ENCODE peak calls at places on chromosomes 6 and 20, in seven cellular contexts. D is GM23338, T is fibroblast of the aortic adventitia, B is brain microvascular endothelial cell, A is left ventricle myocardium inferior, K is lung, F is neural progenitor cell. X is an unnamed sample.

GRCh38 chr6:108127826-108128225 is 38.0 kb upstream of the NR2E1 start:
- DNase-seq in D (no peak), T (no peak), B (peak), A (no peak), K (no peak), F (no peak), X (no peak)

GRCh38 chr20:18719426-18719825 is 94.2 kb upstream of the SCP2D1 start:
- DNase-seq in D (no peak), T (no peak), B (peak), A (no peak), K (no peak), F (no peak), X (peak)

GRCh38 chr6:11279213-11279780 is 46.8 kb upstream of the NEDD9 start:
- DNase-seq in D (no peak), T (no peak), B (no peak), A (no peak), K (no peak), F (no peak), X (no peak)

GRCh38 chr6:169172946-169173345 is 80.7 kb downstream of the THBS2 start:
- DNase-seq in D (no peak), T (peak), B (no peak), A (no peak), K (peak), F (no peak), X (no peak)

GRCh38 chr6:165811512-165811911 is 148.5 kb upstream of the PDE10A start:
- DNase-seq in D (no peak), T (no peak), B (no peak), A (no peak), K (no peak), F (no peak), X (no peak)

GRCh38 chr20:34311118-34312023 is 8.2 kb upstream of the AHCY start:
- DNase-seq in D (peak), T (no peak), B (no peak), A (no peak), K (no peak), F (peak), X (no peak)

GRCh38 chr6:111982681-111983080 is 71.2 kb upstream of the CCN6 start:
- DNase-seq in D (no peak), T (no peak), B (no peak), A (no peak), K (no peak), F (no peak), X (no peak)

GRCh38 chr6:165698868-165699267 is 35.8 kb upstream of the PDE10A start:
- DNase-seq in D (no peak), T (no peak), B (no peak), A (no peak), K (no peak), F (no peak), X (no peak)

GRCh38 chr20:39312107-39312506 is 350.0 kb downstream of the DHX35 start:
- DNase-seq in D (no peak), T (no peak), B (no peak), A (no peak), K (no peak), F (no peak), X (no peak)

GRCh38 chr6:63430985-63431519 is 111.3 kb upstream of the LGSN start:
- DNase-seq in D (no peak), T (no peak), B (no peak), A (no peak), K (no peak), F (no peak), X (no peak)

GRCh38 chr20:45368221-45368980 is 5.4 kb downstream of the SYS1 start:
- DNase-seq in D (no peak), T (no peak), B (no peak), A (no peak), K (no peak), F (no peak), X (no peak)

GRCh38 chr6:42038811-42039408 is 11.4 kb upstream of the TAF8 start:
- DNase-seq in D (no peak), T (peak), B (no peak), A (no peak), K (no peak), F (no peak), X (no peak)

GRCh38 chr6:131116755-131117360 is 18.4 kb upstream of the AKAP7 start:
- DNase-seq in D (peak), T (peak), B (peak), A (no peak), K (no peak), F (peak), X (peak)

GRCh38 chr20:51424270-51425041 is 118.1 kb downstream of the NFATC2 start:
- DNase-seq in D (no peak), T (no peak), B (no peak), A (no peak), K (no peak), F (no peak), X (no peak)

GRCh38 chr20:50438986-50439407 is 71.2 kb upstream of the PTPN1 start:
- DNase-seq in D (no peak), T (peak), B (peak), A (no peak), K (no peak), F (no peak), X (no peak)

GRCh38 chr6:5082487-5083306 is 2.4 kb upstream of the PPP1R3G start:
- DNase-seq in D (no peak), T (peak), B (peak), A (no peak), K (no peak), F (no peak), X (no peak)

GRCh38 chr6:26553739-26554668 is 15.8 kb downstream of the HMGN4 start:
- DNase-seq in D (peak), T (peak), B (peak), A (peak), K (peak), F (peak), X (peak)

GRCh38 chr6:5726976-5727718 is 279.6 kb downstream of the NRN1 start:
- DNase-seq in D (peak), T (no peak), B (no peak), A (no peak), K (no peak), F (no peak), X (no peak)

GRCh38 chr6:138086573-138087196 is 20.5 kb downstream of the PERP start:
- DNase-seq in D (peak), T (no peak), B (peak), A (no peak), K (no peak), F (no peak), X (peak)

GRCh38 chr6:135314543-135314942 is 133.4 kb downstream of the MYB start:
- DNase-seq in D (peak), T (no peak), B (no peak), A (no peak), K (no peak), F (no peak), X (no peak)

GRCh38 chr6:133544419-133544818 is 303.3 kb downstream of the EYA4 start:
- DNase-seq in D (no peak), T (no peak), B (no peak), A (no peak), K (no peak), F (no peak), X (no peak)

GRCh38 chr6:165439928-165440554 is 130.6 kb upstream of the C6orf118 start:
- DNase-seq in D (peak), T (peak), B (no peak), A (no peak), K (no peak), F (peak), X (peak)

GRCh38 chr6:26520088-26520839 is 17.9 kb upstream of the HMGN4 start:
- DNase-seq in D (no peak), T (no peak), B (no peak), A (no peak), K (no peak), F (no peak), X (no peak)

GRCh38 chr6:52560462-52560861 is 16.4 kb downstream of the TRAM2 start:
- DNase-seq in D (no peak), T (no peak), B (peak), A (no peak), K (no peak), F (no peak), X (no peak)

GRCh38 chr6:42367353-42368011 is 84.2 kb downstream of the TRERF1 start:
- DNase-seq in D (no peak), T (no peak), B (no peak), A (no peak), K (peak), F (no peak), X (no peak)

GRCh38 chr6:12635813-12636212 is 80.8 kb upstream of the PHACTR1 start:
- DNase-seq in D (no peak), T (peak), B (no peak), A (no peak), K (no peak), F (no peak), X (no peak)

GRCh38 chr6:111418971-111419693 is 63.9 kb downstream of the REV3L start:
- DNase-seq in D (no peak), T (peak), B (peak), A (no peak), K (no peak), F (no peak), X (peak)

GRCh38 chr6:41469951-41470340 is 76.2 kb upstream of the FOXP4 start:
- DNase-seq in D (peak), T (no peak), B (no peak), A (no peak), K (no peak), F (peak), X (no peak)

GRCh38 chr6:41713650-41714291 is 21.6 kb downstream of the TFEB start:
- DNase-seq in D (no peak), T (no peak), B (no peak), A (no peak), K (no peak), F (no peak), X (no peak)

GRCh38 chr20:40313730-40314129 is 375.3 kb downstream of the MAFB start:
- DNase-seq in D (no peak), T (no peak), B (no peak), A (no peak), K (no peak), F (no peak), X (no peak)

GRCh38 chr6:1390805-1391511 is 1.6 kb downstream of the FOXF2 start:
- DNase-seq in D (peak), T (peak), B (no peak), A (no peak), K (no peak), F (peak), X (no peak)

GRCh38 chr20:9066196-9066595 is 2.7 kb upstream of the PLCB4 start:
- DNase-seq in D (no peak), T (no peak), B (no peak), A (no peak), K (no peak), F (no peak), X (no peak)

GRCh38 chr6:111441678-111442243 is 41.3 kb downstream of the REV3L start:
- DNase-seq in D (no peak), T (no peak), B (no peak), A (no peak), K (no peak), F (no peak), X (no peak)

GRCh38 chr20:46307139-46307998 is 929 bp downstream of the CDH22 start:
- DNase-seq in D (peak), T (peak), B (no peak), A (peak), K (peak), F (peak), X (no peak)

DNA sequence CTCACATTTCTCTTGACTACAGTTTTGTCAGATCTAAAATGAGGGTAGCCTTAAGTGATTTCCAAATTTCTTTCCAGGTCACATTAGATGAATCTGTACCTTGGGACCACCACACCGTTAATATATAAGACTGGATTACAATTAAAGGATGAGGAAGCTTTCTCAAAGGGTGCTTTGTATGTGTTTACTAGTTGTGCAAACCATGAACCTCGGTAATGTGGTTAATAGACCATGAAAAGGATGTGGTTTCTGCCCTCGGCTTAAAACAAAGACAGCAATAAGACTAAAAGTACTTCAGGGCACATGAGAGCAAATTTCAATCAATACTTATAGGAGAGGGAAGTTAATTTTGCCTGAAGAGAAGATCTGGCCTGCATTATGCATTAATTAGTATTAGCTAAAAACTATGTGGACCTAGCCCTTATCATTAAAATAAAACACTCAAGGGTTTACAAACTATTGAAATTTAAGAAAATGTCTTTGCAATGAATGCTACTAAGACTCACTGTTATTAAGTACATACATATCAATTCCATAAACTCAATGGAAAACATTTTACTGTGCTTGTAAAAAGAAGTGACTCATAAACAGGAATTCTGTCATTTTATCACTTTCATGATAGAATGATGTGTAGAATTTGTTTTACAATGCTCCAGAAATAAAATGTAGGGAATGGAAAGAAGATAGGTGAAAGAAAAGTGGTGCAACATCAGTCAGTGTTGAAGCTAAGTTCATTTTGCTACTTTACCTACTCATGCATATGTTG is 936 bp upstream of the TMX4 start:
- DNase-seq in D (no peak), T (no peak), B (no peak), A (no peak), K (no peak), F (no peak), X (no peak)
- H3K4me3 ChIP-seq in D (peak), T (no peak), B (no peak), A (peak), K (no peak), F (peak), X (peak)

DNA sequence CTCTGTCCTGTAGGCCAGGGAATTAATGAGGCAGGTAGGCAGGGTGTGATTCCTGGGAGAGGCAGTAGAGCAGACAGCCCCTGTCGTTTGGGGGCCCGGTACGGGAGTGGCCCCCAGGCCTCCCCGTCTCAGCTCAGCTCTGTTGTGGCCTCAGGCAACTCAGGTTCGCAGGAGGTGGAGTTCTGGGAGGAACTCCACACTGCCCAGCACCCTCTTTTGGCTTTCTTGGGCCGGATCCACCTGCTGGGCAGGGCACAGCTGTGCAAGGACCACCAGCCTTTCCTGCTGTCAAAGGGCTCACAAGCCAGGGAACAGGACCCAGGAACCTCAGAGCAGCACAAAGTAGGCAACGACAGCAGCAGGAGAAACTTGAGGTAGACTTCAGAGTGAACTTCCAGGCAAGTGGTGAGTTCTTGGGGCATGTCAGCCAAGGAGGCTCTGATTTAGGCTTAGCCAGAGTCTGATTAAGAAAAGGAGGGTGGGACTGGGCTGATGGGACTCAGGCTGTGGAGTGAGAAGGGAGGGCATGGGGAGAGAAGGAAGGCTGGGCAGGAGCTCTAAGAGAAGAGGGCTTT is 36.9 kb downstream of the RAB44 start:
- DNase-seq in D (no peak), T (no peak), B (no peak), A (no peak), K (no peak), F (no peak), X (no peak)
- H3K4me3 ChIP-seq in D (no peak), T (peak), B (no peak), A (peak), K (no peak), F (no peak), X (no peak)

GRCh38 chr6:35371494-35372262 is 29.3 kb downstream of the PPARD start:
- DNase-seq in D (no peak), T (no peak), B (no peak), A (no peak), K (no peak), F (no peak), X (no peak)

GRCh38 chr6:35368038-35368887 is 25.9 kb downstream of the PPARD start:
- DNase-seq in D (no peak), T (peak), B (peak), A (no peak), K (no peak), F (no peak), X (peak)

GRCh38 chr6:35372633-35373032 is 30.3 kb downstream of the PPARD start:
- DNase-seq in D (no peak), T (no peak), B (no peak), A (no peak), K (no peak), F (no peak), X (no peak)

GRCh38 chr6:35370124-35370741 is 27.9 kb downstream of the PPARD start:
- DNase-seq in D (no peak), T (peak), B (peak), A (peak), K (peak), F (no peak), X (peak)

DNA sequence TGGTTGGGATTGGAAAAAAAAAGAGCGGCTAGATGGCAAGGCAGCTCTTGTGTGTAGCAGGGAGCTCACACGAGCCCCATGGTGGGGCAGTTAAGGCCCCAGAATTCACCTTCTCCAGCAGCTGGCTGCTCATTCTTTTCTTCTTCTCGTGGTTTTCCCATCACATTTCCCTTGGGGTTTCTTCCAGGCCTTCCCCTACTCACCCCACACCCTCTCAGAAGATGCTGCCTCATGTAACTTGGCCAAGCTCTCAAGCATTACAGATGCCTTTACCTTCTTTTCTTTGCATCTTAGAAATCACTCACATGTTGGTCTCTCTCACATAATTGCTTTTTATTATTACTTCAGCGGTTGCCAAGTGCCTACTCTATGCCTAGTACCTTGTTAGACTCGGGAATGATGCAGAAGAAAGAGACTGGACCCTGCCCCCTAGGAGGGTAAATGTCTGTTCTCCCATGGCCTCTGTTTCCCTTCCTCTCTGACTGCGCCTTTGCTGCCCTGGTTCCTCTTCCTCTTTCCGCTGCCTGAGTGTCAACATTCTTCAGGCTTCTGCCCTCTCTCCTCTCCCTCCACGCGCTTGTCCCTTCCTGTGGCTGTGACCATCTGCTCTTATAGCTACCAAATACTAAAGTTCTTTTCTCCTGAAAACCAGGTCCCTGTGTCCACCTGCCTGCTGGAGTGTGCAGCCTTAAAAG is 28.6 kb downstream of the PPARD start:
- DNase-seq in D (no peak), T (peak), B (peak), A (no peak), K (peak), F (no peak), X (no peak)
- H3K4me3 ChIP-seq in D (no peak), T (no peak), B (no peak), A (no peak), K (no peak), F (no peak), X (no peak)

GRCh38 chr6:86147859-86148258 is 505.2 kb upstream of the SYNCRIP start:
- DNase-seq in D (peak), T (no peak), B (no peak), A (no peak), K (no peak), F (no peak), X (no peak)
- H3K4me3 ChIP-seq in D (no peak), T (no peak), B (no peak), A (no peak), K (no peak), F (no peak), X (no peak)

GRCh38 chr6:93120154-93120742 is 299.1 kb downstream of the EPHA7 start:
- DNase-seq in D (peak), T (no peak), B (no peak), A (no peak), K (no peak), F (no peak), X (no peak)

GRCh38 chr6:93124226-93124625 is 295.1 kb downstream of the EPHA7 start:
- DNase-seq in D (no peak), T (no peak), B (no peak), A (no peak), K (no peak), F (no peak), X (no peak)

GRCh38 chr6:93123585-93123984 is 295.8 kb downstream of the EPHA7 start:
- DNase-seq in D (peak), T (no peak), B (no peak), A (no peak), K (no peak), F (no peak), X (no peak)
- H3K4me3 ChIP-seq in D (no peak), T (no peak), B (no peak), A (no peak), K (no peak), F (no peak), X (no peak)

DNA sequence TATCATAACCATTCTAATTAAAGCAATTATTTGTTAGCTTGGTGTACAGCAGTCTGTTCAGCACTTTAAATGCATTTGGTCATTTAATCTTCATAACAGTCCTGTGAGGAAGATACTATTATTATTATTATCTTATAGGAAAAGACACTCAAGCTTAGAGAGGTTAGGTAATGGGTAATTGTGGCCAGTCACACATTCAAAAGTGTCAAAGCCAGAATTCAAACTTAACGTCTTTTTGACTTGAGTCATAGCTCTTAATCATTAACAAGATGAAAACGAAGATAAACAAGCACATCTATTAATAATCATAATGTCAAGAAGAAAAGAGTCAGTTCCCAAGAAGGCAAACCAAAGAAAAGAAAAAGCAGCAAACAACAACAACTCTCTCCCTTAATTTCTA is 251.0 kb downstream of the SYNE1 start:
- DNase-seq in D (no peak), T (no peak), B (no peak), A (no peak), K (no peak), F (no peak), X (no peak)
- H3K4me3 ChIP-seq in D (no peak), T (no peak), B (no peak), A (no peak), K (no peak), F (no peak), X (no peak)